ENCODE peak calls at places on chromosomes 2 and 18, in seven cellular contexts. G is prostate gland, Y is A549, Z is uterus, A is breast epithelium, N is sigmoid colon, D is heart left ventricle. Q is an unnamed sample.

GRCh38 chr2:190435031-190435677 is 27.0 kb downstream of the MFSD6 start:
- DNase-seq in G (no peak), Y (no peak), Z (no peak), A (no peak), N (no peak), D (no peak), Q (no peak)

GRCh38 chr2:198304859-198305258 is 500.5 kb downstream of the PLCL1 start:
- DNase-seq in G (no peak), Y (no peak), Z (no peak), A (no peak), N (no peak), D (no peak), Q (no peak)

GRCh38 chr2:238936162-238937052 is 88.5 kb downstream of the TWIST2 start:
- DNase-seq in G (no peak), Y (no peak), Z (no peak), A (no peak), N (no peak), D (peak), Q (no peak)

GRCh38 chr18:53649621-53650020 is 574.8 kb downstream of the MBD2 start:
- DNase-seq in G (no peak), Y (no peak), Z (no peak), A (no peak), N (no peak), D (no peak), Q (no peak)

GRCh38 chr18:55779461-55779710 is 191.4 kb upstream of the TCF4 start:
- DNase-seq in G (peak), Y (no peak), Z (no peak), A (no peak), N (no peak), D (peak), Q (no peak)

GRCh38 chr18:48540329-48541025 is 1.6 kb downstream of the CTIF start:
- DNase-seq in G (peak), Y (peak), Z (peak), A (peak), N (peak), D (peak), Q (peak)

GRCh38 chr18:48952287-48953095 is 1.7 kb upstream of the SMAD7 start:
- DNase-seq in G (peak), Y (no peak), Z (peak), A (peak), N (peak), D (peak), Q (peak)

GRCh38 chr2:97735161-97735561 is 21.8 kb downstream of the ZAP70 start:
- DNase-seq in G (no peak), Y (no peak), Z (no peak), A (no peak), N (no peak), D (peak), Q (no peak)

GRCh38 chr2:1691366-1691765 is 52.9 kb downstream of the PXDN start:
- DNase-seq in G (no peak), Y (no peak), Z (no peak), A (no peak), N (no peak), D (no peak), Q (no peak)

GRCh38 chr2:98580656-98581284 is 27.5 kb downstream of the COA5 start:
- DNase-seq in G (no peak), Y (no peak), Z (no peak), A (no peak), N (no peak), D (no peak), Q (no peak)

GRCh38 chr2:25276569-25277465 is 64.9 kb downstream of the DNMT3A start:
- DNase-seq in G (no peak), Y (peak), Z (peak), A (peak), N (peak), D (peak), Q (peak)

GRCh38 chr2:182379235-182379634 is 47.6 kb downstream of the PDE1A start:
- DNase-seq in G (no peak), Y (no peak), Z (no peak), A (no peak), N (no peak), D (no peak), Q (no peak)

GRCh38 chr2:237877576-237878307 is 18.3 kb downstream of the RAMP1 start:
- DNase-seq in G (no peak), Y (no peak), Z (peak), A (no peak), N (peak), D (no peak), Q (no peak)

GRCh38 chr2:188410504-188411235 is 119.0 kb downstream of the GULP1 start:
- DNase-seq in G (no peak), Y (no peak), Z (no peak), A (no peak), N (no peak), D (no peak), Q (no peak)

GRCh38 chr2:206443735-206444527 is 599 bp downstream of the ADAM23 start:
- DNase-seq in G (no peak), Y (peak), Z (no peak), A (no peak), N (no peak), D (peak), Q (peak)

GRCh38 chr2:70374616-70375015 is 72.7 kb upstream of the FAM136A start:
- DNase-seq in G (no peak), Y (no peak), Z (no peak), A (no peak), N (no peak), D (no peak), Q (no peak)

GRCh38 chr2:44623622-44624351 is 262.0 kb downstream of the CAMKMT start:
- DNase-seq in G (no peak), Y (no peak), Z (no peak), A (no peak), N (no peak), D (no peak), Q (no peak)

GRCh38 chr2:161488131-161488699 is 72.1 kb downstream of the TBR1 start:
- DNase-seq in G (no peak), Y (no peak), Z (no peak), A (no peak), N (no peak), D (no peak), Q (no peak)

GRCh38 chr2:236536727-236537398 is 32.8 kb upstream of the ACKR3 start:
- DNase-seq in G (no peak), Y (no peak), Z (no peak), A (no peak), N (no peak), D (no peak), Q (no peak)
- TF ChIP-seq POLR2A in G (no peak), Y (no peak), Z (no peak), A (no peak), N (no peak), D (no peak), Q (no peak)

GRCh38 chr2:64859208-64860161 is 129.7 kb upstream of the SLC1A4 start:
- DNase-seq in G (peak), Y (peak), Z (peak), A (peak), N (peak), D (peak), Q (peak)
- TF ChIP-seq POLR2A in G (no peak), Y (peak), Z (peak), A (no peak), N (peak), D (peak), Q (no peak)

GRCh38 chr2:224401641-224402342 is at the start of gene FAM124B:
- DNase-seq in G (no peak), Y (no peak), Z (peak), A (peak), N (peak), D (peak), Q (peak)
- TF ChIP-seq POLR2A in G (no peak), Y (no peak), Z (no peak), A (no peak), N (no peak), D (peak), Q (peak)

GRCh38 chr2:85615413-85615728 is 615 bp upstream of the USP39 start:
- DNase-seq in G (no peak), Y (no peak), Z (no peak), A (no peak), N (no peak), D (peak), Q (no peak)

GRCh38 chr2:85611217-85611704 is 605 bp downstream of the C2orf68 start:
- DNase-seq in G (no peak), Y (no peak), Z (no peak), A (no peak), N (no peak), D (peak), Q (peak)

GRCh38 chr2:85607268-85608215 is 4.3 kb downstream of the C2orf68 start:
- DNase-seq in G (peak), Y (no peak), Z (no peak), A (no peak), N (peak), D (peak), Q (no peak)

GRCh38 chr2:85613717-85614515 is 2.0 kb upstream of the C2orf68 start:
- DNase-seq in G (no peak), Y (no peak), Z (no peak), A (no peak), N (no peak), D (peak), Q (no peak)

DNA sequence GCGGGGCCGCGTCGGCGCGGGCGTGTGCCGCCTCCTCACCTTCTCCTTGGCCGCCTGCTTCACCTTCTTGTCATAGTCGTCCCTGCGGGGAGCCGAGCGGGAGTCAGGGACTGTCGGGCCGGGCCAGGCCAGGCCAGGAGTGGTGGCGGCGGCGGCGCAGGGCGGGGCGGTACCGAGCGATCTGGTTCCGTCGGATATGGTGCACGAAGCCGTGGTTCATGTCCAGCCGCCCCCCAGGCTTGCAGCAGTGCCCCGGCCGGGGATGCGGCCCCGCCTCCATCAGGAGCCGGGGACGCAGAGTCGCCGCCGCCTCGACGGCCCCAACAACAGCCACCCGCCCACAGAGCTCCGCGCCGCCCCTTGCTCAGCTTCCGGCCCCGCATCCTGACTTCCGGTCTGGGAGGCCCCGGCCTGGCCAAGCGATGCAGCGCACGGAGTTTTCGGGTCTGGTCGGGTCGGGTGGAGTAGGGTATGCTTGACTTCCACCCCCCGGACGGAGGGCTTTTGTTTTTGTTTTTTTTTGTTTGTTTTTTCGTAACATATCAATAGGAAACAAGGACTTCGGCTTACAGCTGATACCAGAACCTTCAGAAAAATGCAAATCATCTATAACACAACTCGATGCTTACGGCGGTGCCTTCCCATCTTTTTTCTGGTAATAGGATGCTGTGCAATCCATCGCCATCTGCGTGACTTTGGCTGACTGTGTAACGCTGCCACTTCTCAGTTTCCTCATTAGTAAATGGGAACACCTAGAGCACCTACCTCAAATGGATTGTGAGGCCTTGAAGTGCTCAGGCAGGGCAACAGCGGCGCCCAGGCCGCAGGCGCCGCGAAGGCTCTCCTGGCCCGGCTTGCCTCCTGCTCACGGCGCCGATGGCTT is at the start of gene C2orf68:
- DNase-seq in G (peak), Y (peak), Z (peak), A (peak), N (peak), D (peak), Q (peak)
- TF ChIP-seq POLR2A in G (peak), Y (peak), Z (peak), A (peak), N (peak), D (peak), Q (peak)

DNA sequence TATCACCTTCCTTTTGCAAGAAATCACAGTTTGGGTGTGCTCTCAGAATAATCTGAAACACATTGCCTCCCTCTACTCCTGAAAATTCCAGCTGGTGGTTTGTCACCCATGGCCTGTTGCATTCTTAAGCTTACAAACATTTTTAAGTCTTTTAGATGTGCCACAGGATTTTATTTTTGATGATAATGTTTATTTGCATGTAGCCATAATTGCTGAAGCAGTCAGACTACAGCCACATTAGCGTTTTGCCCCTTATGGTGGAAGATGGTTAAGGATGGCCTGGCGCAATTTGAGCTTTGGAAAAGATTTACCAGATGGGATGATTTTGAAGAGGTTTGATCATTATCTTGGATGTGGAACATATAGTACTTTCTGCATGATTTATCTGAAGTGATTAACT is 439.5 kb downstream of the MEIS1 start:
- DNase-seq in G (no peak), Y (no peak), Z (no peak), A (no peak), N (no peak), D (no peak), Q (no peak)
- TF ChIP-seq POLR2A in G (no peak), Y (no peak), Z (no peak), A (no peak), N (no peak), D (no peak), Q (no peak)

GRCh38 chr18:62524443-62525200 is 1.8 kb downstream of the ZCCHC2 start:
- DNase-seq in G (peak), Y (peak), Z (peak), A (peak), N (peak), D (peak), Q (peak)
- TF ChIP-seq POLR2A in G (peak), Y (peak), Z (peak), A (peak), N (peak), D (no peak), Q (peak)

DNA sequence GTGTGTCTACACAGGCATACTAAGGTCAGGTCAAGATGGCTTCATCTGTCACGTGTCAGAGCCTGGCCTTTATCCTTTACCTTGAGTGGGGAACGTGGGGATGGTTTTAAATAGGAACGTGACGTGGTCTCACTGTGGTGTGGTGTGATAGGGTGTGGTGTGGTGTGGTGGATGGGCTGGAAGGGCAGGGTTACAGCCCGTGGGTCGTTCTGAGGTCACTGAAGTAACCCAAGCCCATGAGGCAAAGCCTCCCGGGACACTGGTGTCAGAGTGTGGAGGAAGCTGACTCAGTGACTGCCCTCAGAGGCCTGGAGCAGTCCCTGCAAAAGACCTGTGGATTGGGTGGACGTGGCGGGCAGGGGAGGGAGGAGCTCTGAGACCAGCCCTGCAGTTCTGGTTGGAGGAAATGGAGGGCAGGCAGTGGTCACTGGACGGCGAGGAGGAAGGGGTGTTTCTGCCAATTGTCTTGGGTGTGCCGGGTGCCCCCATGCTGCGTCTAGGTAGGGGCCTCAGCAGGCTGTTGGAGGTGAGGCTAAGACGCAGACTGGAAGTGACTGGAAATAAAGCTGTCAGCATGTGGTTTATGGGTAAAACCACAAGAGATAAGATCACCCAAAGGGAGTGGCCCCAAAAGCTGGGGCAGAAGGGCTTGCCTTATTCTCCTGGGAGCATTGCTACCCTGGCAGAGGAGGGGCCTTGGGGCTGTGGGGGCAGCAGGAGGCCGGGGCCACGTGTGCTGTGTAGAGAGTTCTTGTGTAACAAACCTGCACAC is 84.8 kb downstream of the SH3RF3 start:
- DNase-seq in G (peak), Y (no peak), Z (no peak), A (no peak), N (peak), D (peak), Q (peak)
- TF ChIP-seq POLR2A in G (no peak), Y (no peak), Z (no peak), A (no peak), N (no peak), D (no peak), Q (no peak)

DNA sequence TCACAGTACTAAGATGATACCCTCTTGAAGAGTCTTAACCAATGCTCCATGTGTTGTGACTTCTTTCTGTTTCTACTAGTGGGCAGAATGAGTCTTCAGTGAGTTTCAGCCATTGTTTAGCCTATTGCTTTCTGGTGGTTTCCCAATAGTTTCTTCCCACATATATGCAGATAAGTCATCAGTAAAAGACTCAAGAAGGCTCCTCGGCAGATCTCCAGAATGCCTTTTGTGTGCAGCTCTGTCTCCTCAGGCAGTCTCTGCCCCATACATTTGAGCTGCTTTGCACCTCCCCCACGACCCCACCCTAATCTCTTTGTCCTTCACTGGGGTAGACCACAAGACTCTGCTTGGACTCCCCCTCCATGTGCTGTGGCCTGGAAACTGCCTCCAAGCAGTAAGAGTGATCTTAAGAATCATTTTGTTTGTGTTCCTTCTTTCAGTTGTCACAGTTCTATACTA is 71.6 kb upstream of the CHRNA1 start:
- DNase-seq in G (no peak), Y (no peak), Z (no peak), A (no peak), N (no peak), D (no peak), Q (peak)
- TF ChIP-seq POLR2A in G (no peak), Y (no peak), Z (no peak), A (no peak), N (no peak), D (no peak), Q (no peak)

GRCh38 chr2:230658877-230659652 is 53.6 kb upstream of the CAB39 start:
- DNase-seq in G (no peak), Y (no peak), Z (no peak), A (no peak), N (no peak), D (no peak), Q (peak)
- TF ChIP-seq POLR2A in G (no peak), Y (no peak), Z (no peak), A (no peak), N (no peak), D (no peak), Q (peak)

GRCh38 chr2:224039080-224039769 is at the start of gene SERPINE2:
- DNase-seq in G (peak), Y (peak), Z (peak), A (no peak), N (peak), D (peak), Q (peak)
- TF ChIP-seq POLR2A in G (no peak), Y (peak), Z (peak), A (no peak), N (no peak), D (peak), Q (no peak)